ENCODE peak calls at places on chromosomes 13 and 19, in six cellular contexts. F is adrenal gland, E is fibroblast of the aortic adventitia, H is PC-9, C is progenitor cell of endocrine pancreas, S is GM20000. U is an unnamed sample.

GRCh38 chr13:44293908-44294735 is 79.5 kb upstream of the SERP2 start:
- DNase-seq in F (no peak), E (peak), H (no peak), C (no peak), S (no peak), U (no peak)

GRCh38 chr13:113393226-113393571 is 29.3 kb upstream of the GRTP1 start:
- DNase-seq in F (no peak), E (no peak), H (no peak), C (no peak), S (no peak), U (no peak)

GRCh38 chr19:36963262-36963661 is 47.1 kb downstream of the ZNF568 start:
- DNase-seq in F (no peak), E (no peak), H (no peak), C (no peak), S (no peak), U (no peak)

GRCh38 chr13:23986619-23987018 is 89.3 kb upstream of the C1QTNF9B start:
- DNase-seq in F (no peak), E (peak), H (no peak), C (no peak), S (no peak), U (no peak)

GRCh38 chr13:56166864-56167263 is 973.9 kb upstream of the PRR20A start:
- DNase-seq in F (no peak), E (no peak), H (no peak), C (no peak), S (no peak), U (no peak)

GRCh38 chr13:35987572-35988513 is 143.3 kb downstream of the DCLK1 start:
- DNase-seq in F (no peak), E (no peak), H (no peak), C (no peak), S (no peak), U (no peak)

GRCh38 chr13:84230568-84230967 is 348.3 kb upstream of the SLITRK1 start:
- DNase-seq in F (no peak), E (no peak), H (no peak), C (no peak), S (no peak), U (no peak)

GRCh38 chr19:13734751-13735150 is 29.6 kb upstream of the MRI1 start:
- DNase-seq in F (no peak), E (no peak), H (no peak), C (no peak), S (no peak), U (no peak)

GRCh38 chr19:35207391-35207871 is 21.1 kb downstream of the FAM187B start:
- DNase-seq in F (no peak), E (no peak), H (peak), C (no peak), S (no peak), U (no peak)

GRCh38 chr19:6417713-6418561 is 6.7 kb downstream of the KHSRP start:
- DNase-seq in F (peak), E (no peak), H (no peak), C (no peak), S (peak), U (peak)

GRCh38 chr19:6362024-6362344 is 653 bp downstream of the CLPP start:
- DNase-seq in F (peak), E (no peak), H (no peak), C (no peak), S (no peak), U (no peak)

GRCh38 chr19:16096281-16096855 is 15.3 kb upstream of the RAB8A start:
- DNase-seq in F (no peak), E (no peak), H (no peak), C (no peak), S (no peak), U (no peak)

GRCh38 chr13:65460136-65460535 is 1770.0 kb downstream of the PCDH9 start:
- DNase-seq in F (no peak), E (no peak), H (no peak), C (no peak), S (no peak), U (no peak)

GRCh38 chr13:40304391-40304790 is 362.1 kb downstream of the FOXO1 start:
- DNase-seq in F (no peak), E (no peak), H (no peak), C (no peak), S (no peak), U (no peak)

GRCh38 chr13:105665284-105665683 is 870.2 kb downstream of the EFNB2 start:
- DNase-seq in F (no peak), E (no peak), H (no peak), C (no peak), S (no peak), U (no peak)

GRCh38 chr13:42968906-42969305 is 23.1 kb downstream of the EPSTI1 start:
- DNase-seq in F (no peak), E (no peak), H (peak), C (peak), S (no peak), U (no peak)

GRCh38 chr19:33388817-33389573 is 15.5 kb downstream of the CEBPG start:
- DNase-seq in F (no peak), E (no peak), H (no peak), C (no peak), S (no peak), U (no peak)

GRCh38 chr19:46859637-46860124 is 1.1 kb upstream of the ARHGAP35 start:
- DNase-seq in F (peak), E (no peak), H (no peak), C (no peak), S (no peak), U (no peak)

GRCh38 chr19:5222821-5223321 is 117.7 kb downstream of the PTPRS start:
- DNase-seq in F (no peak), E (no peak), H (no peak), C (no peak), S (no peak), U (no peak)

GRCh38 chr19:45333609-45334303 is 6.8 kb upstream of the KLC3 start:
- DNase-seq in F (no peak), E (no peak), H (no peak), C (no peak), S (no peak), U (no peak)

GRCh38 chr19:38711726-38712153 is 32.5 kb downstream of the CAPN12 start:
- DNase-seq in F (peak), E (peak), H (no peak), C (no peak), S (no peak), U (no peak)

GRCh38 chr13:27772651-27773425 is 19.4 kb upstream of the GSX1 start:
- DNase-seq in F (no peak), E (no peak), H (no peak), C (no peak), S (no peak), U (no peak)

GRCh38 chr13:27774651-27775050 is 17.6 kb upstream of the GSX1 start:
- DNase-seq in F (no peak), E (no peak), H (no peak), C (no peak), S (no peak), U (no peak)

GRCh38 chr13:27775943-27776342 is 16.3 kb upstream of the GSX1 start:
- DNase-seq in F (no peak), E (no peak), H (no peak), C (no peak), S (no peak), U (no peak)

GRCh38 chr13:27774169-27774568 is 18.1 kb upstream of the GSX1 start:
- DNase-seq in F (no peak), E (no peak), H (no peak), C (no peak), S (no peak), U (no peak)

DNA sequence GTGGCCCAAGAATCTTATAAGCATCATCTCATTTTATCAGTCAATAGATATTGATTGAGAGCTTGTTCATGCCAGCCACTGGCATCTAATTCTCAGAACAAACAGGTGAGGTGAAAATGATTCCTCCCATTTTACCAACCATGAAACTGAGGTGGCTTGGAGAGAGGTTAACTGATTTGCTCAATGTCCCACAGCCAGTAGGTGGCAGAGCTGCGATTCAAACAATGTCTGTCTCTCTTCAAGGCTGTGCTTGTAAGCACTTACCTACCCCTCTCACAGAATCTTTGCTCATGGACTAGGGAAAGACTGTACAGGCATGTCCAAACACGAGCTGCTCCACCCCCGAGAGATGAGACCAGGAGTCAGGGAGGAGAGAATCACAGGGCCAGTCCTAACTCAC is 21.5 kb upstream of the GSX1 start:
- DNase-seq in F (no peak), E (peak), H (no peak), C (no peak), S (peak), U (peak)
- TF ChIP-seq CTCF in F (peak), E (peak), H (peak), C (peak), S (peak), U (no peak)

GRCh38 chr13:64158910-64159309 is 2743.3 kb upstream of the PCDH20 start:
- DNase-seq in F (no peak), E (peak), H (no peak), C (no peak), S (no peak), U (no peak)

DNA sequence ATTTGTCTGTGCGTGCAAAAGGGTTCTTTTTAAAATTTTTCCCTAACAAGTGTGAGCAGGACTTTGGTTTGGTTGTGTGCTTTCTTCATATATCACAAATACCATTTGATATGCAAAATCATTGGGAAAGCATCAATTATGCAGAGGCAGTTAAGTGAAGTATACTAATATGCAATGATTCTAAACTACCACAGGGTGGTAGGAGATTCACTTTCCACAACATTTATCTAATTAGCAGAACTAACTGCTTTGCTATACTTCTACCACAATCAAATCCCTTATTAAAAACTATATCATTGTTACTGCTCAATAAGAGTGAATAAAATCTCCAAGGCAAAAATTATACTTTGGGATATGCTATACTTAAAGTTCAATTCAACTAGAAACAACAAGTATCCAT is 2738.9 kb upstream of the PCDH20 start:
- DNase-seq in F (no peak), E (peak), H (no peak), C (no peak), S (no peak), U (no peak)
- TF ChIP-seq CTCF in F (no peak), E (peak), H (peak), C (no peak), S (no peak), U (no peak)

DNA sequence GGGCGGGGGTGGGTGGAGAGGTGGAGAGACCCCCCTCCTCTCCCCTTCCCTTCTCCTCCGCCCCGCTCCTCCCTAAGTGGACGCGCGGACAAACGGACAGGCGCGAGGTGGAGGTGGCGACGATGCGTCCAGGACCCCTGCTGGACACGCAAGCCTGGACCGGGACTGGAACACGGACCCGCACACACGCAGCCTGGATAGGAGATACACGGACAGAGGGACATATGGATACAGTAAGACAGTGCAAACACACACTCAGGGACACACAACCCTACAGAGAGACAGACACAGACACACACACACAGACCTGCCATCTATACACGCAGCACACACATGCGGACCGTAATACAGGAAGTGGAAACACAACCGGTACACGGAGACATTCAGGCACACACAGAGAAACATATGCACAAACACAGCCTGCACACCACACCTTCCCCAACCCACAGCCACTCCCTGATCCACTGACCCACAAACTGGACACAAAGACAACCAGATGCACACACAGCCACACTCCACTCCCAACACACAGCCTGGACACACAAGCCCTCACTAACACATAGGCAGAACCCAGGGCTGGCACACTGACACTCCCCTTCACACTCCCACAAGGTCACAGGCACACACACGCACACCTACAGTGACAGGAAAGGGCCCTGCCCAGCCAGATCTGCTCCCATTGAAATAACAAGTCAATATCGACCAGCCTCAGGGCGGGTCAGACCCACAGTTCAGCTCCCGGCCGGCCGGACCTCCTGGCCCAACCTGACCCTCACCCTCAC is 696 bp upstream of the ERFL start:
- DNase-seq in F (no peak), E (no peak), H (no peak), C (no peak), S (no peak), U (no peak)
- TF ChIP-seq CTCF in F (no peak), E (peak), H (no peak), C (peak), S (no peak), U (no peak)

DNA sequence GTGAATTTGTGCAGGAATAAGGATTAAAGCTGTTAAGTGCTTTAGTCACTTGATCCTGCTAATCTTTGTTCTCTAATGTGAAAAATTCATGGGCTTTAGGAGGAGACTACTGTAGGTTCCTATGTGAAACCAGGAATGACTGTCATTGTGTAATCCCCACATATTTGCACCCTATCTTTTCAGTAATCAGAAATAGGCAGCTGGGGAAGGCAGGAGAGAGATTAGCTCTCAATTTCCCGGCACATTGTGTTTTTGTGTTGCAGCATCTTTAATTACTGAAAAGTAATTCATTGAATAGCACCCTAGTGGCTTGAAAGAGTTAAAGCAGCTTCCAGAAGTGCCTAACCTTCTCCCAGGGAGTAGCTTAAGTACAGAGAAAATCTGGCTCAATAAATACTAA is 282.9 kb downstream of the OLFM4 start:
- DNase-seq in F (no peak), E (no peak), H (no peak), C (no peak), S (no peak), U (no peak)
- TF ChIP-seq CTCF in F (no peak), E (no peak), H (no peak), C (peak), S (no peak), U (peak)

DNA sequence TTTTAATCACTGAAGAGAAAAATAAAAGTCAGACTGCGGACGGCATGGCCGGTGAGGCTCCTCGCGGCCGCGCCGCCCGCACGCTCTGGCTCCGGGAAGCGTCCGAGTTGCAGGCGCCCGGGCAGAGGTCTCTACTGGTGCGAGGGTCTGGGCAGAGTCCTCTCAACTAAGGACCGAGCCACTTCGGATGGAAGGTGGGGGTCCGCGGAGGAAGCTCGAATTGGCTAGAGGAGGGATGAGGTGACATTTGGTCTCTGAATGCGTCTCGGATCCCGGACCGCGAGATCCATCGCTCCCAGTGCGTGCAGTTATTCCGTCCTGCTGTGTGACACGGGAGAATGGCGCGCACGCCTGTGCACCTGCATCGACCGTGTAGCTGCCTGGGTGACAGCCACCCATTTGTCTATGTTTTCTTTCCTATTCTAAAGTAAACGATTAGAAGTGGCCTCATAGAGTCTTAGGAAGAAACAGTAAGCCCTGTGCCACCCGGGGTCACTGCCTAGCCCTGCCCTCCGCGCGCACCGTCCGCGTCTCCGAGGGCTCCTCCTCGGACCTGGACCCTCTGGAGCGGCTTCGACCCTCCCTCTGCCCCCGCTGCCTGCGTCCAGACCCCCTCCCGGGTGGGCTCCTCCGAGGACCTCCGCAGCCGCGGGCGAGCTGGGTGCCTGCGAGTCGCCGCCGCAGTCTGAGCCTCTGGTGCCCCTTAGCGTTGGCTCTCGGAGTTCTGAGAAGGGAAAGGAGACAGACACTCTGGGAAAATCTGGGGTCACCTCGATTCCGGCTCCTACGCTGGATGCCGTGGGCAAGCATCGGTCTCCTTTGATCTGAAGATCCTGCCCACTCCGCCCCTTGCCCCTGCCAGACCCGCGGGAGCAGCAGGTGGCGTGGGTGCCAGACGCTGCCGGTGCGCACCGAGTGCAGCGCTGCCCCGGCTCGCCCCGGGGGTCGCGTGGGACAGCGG is 347.4 kb downstream of the LIG4 start:
- DNase-seq in F (no peak), E (peak), H (peak), C (peak), S (peak), U (peak)
- TF ChIP-seq CTCF in F (no peak), E (peak), H (peak), C (peak), S (no peak), U (no peak)

U was measured in endothelial cell.